ENCODE peak calls at places on chromosomes 13 and 19, in eight cellular contexts. C is posterior cingulate gyrus; R is SHP77 treated with DMSO at 0.1 percent for 48 hours; D is cerebellum; U is activated CD8-positive, alpha-beta T cell treated with anti-CD3 and anti-CD28 coated beads for 36 hours; I is mucosa of descending colon; Z is RPMI8226; H is NCI-H187. E is an unnamed sample.

GRCh38 chr13:97386832-97387486 is 47.0 kb upstream of the RAP2A start:
- DNase-seq in C (peak), R (no peak), D (no peak), U (peak), I (no peak), Z (no peak), H (no peak), E (no peak)

GRCh38 chr13:67048084-67048792 is 181.9 kb downstream of the PCDH9 start:
- DNase-seq in C (no peak), R (no peak), D (no peak), U (peak), I (no peak), Z (no peak), H (no peak), E (no peak)

GRCh38 chr13:27182844-27183497 is 11.4 kb upstream of the USP12 start:
- DNase-seq in C (no peak), R (no peak), D (no peak), U (no peak), I (no peak), Z (no peak), H (no peak), E (no peak)

GRCh38 chr19:4609878-4610511 is 29.3 kb upstream of the TNFAIP8L1 start:
- DNase-seq in C (no peak), R (no peak), D (no peak), U (no peak), I (no peak), Z (peak), H (no peak), E (no peak)

GRCh38 chr19:51712461-51713081 is 11.2 kb downstream of the HAS1 start:
- DNase-seq in C (no peak), R (peak), D (no peak), U (peak), I (no peak), Z (peak), H (no peak), E (no peak)

GRCh38 chr13:111429064-111429558 is 108.7 kb downstream of the TEX29 start:
- DNase-seq in C (peak), R (peak), D (peak), U (peak), I (no peak), Z (peak), H (no peak), E (peak)

GRCh38 chr19:19171821-19172532 is 1.9 kb upstream of the MEF2B start:
- DNase-seq in C (no peak), R (peak), D (no peak), U (no peak), I (no peak), Z (no peak), H (no peak), E (no peak)

GRCh38 chr19:56309511-56310185 is 5.0 kb downstream of the ZSCAN5A start:
- DNase-seq in C (no peak), R (peak), D (peak), U (peak), I (peak), Z (peak), H (no peak), E (no peak)

GRCh38 chr13:44396295-44396962 is 22.8 kb downstream of the SERP2 start:
- DNase-seq in C (no peak), R (no peak), D (no peak), U (no peak), I (no peak), Z (no peak), H (no peak), E (no peak)

GRCh38 chr19:920051-920857 is 3.1 kb downstream of the KISS1R start:
- DNase-seq in C (no peak), R (no peak), D (no peak), U (peak), I (peak), Z (peak), H (peak), E (no peak)

GRCh38 chr19:40006273-40006691 is 9.4 kb downstream of the ZNF546 start:
- DNase-seq in C (no peak), R (no peak), D (no peak), U (no peak), I (no peak), Z (no peak), H (no peak), E (no peak)

GRCh38 chr13:52651880-52652169 is 811 bp upstream of the SUGT1 start:
- DNase-seq in C (no peak), R (no peak), D (no peak), U (no peak), I (no peak), Z (no peak), H (no peak), E (no peak)

GRCh38 chr13:62473190-62473943 is 1057.7 kb upstream of the PCDH20 start:
- DNase-seq in C (no peak), R (no peak), D (no peak), U (no peak), I (no peak), Z (no peak), H (no peak), E (no peak)

GRCh38 chr13:96034662-96035061 is 18.5 kb downstream of the UGGT2 start:
- DNase-seq in C (no peak), R (no peak), D (peak), U (no peak), I (no peak), Z (no peak), H (no peak), E (no peak)

GRCh38 chr19:4077800-4078683 is 11.3 kb upstream of the ZBTB7A start:
- DNase-seq in C (no peak), R (no peak), D (no peak), U (peak), I (peak), Z (peak), H (no peak), E (no peak)

GRCh38 chr19:55673465-55673864 is 1.6 kb upstream of the EPN1 start:
- DNase-seq in C (no peak), R (no peak), D (no peak), U (no peak), I (no peak), Z (no peak), H (no peak), E (no peak)

GRCh38 chr19:33199441-33200265 is 5.5 kb downstream of the LRP3 start:
- DNase-seq in C (no peak), R (no peak), D (no peak), U (peak), I (no peak), Z (no peak), H (no peak), E (no peak)

GRCh38 chr13:94749162-94749561 is 36.8 kb upstream of the SOX21 start:
- DNase-seq in C (no peak), R (no peak), D (no peak), U (no peak), I (no peak), Z (no peak), H (no peak), E (no peak)

GRCh38 chr13:30750036-30750435 is 14.7 kb downstream of the ALOX5AP start:
- DNase-seq in C (no peak), R (no peak), D (no peak), U (no peak), I (no peak), Z (no peak), H (no peak), E (no peak)

GRCh38 chr13:33776510-33776909 is 41.4 kb upstream of the RFC3 start:
- DNase-seq in C (no peak), R (peak), D (no peak), U (no peak), I (no peak), Z (no peak), H (no peak), E (no peak)

GRCh38 chr13:33186851-33187250 is 98.7 kb downstream of the STARD13 start:
- DNase-seq in C (no peak), R (no peak), D (no peak), U (no peak), I (no peak), Z (no peak), H (no peak), E (peak)

GRCh38 chr19:7983995-7984837 is 21.2 kb downstream of the ELAVL1 start:
- DNase-seq in C (no peak), R (no peak), D (no peak), U (no peak), I (no peak), Z (no peak), H (no peak), E (no peak)

GRCh38 chr13:75481176-75482069 is 546 bp downstream of the TBC1D4 start:
- DNase-seq in C (peak), R (no peak), D (peak), U (peak), I (peak), Z (peak), H (peak), E (peak)

GRCh38 chr19:12065100-12065538 is 588 bp downstream of the ZNF844 start:
- DNase-seq in C (peak), R (no peak), D (peak), U (peak), I (no peak), Z (peak), H (no peak), E (peak)

GRCh38 chr19:43476606-43477005 is 11.2 kb upstream of the LYPD3 start:
- DNase-seq in C (no peak), R (no peak), D (no peak), U (no peak), I (no peak), Z (no peak), H (no peak), E (no peak)

GRCh38 chr19:1295169-1296012 is 9.7 kb downstream of the EFNA2 start:
- DNase-seq in C (no peak), R (no peak), D (no peak), U (peak), I (no peak), Z (no peak), H (no peak), E (no peak)

GRCh38 chr13:88068316-88068715 is 397.1 kb downstream of the SLITRK5 start:
- DNase-seq in C (no peak), R (no peak), D (no peak), U (no peak), I (no peak), Z (no peak), H (no peak), E (no peak)

GRCh38 chr19:45040059-45040767 is 1.4 kb downstream of the CLASRP start:
- DNase-seq in C (no peak), R (no peak), D (no peak), U (no peak), I (no peak), Z (no peak), H (no peak), E (no peak)

GRCh38 chr19:36418287-36419001 is at the start of gene ZFP82:
- DNase-seq in C (peak), R (no peak), D (peak), U (peak), I (peak), Z (peak), H (peak), E (peak)

GRCh38 chr13:99311137-99311536 is 3.9 kb upstream of the GPR183 start:
- DNase-seq in C (no peak), R (no peak), D (no peak), U (no peak), I (no peak), Z (no peak), H (no peak), E (no peak)

GRCh38 chr13:27423333-27423732 is 1.1 kb upstream of the GTF3A start:
- DNase-seq in C (no peak), R (no peak), D (no peak), U (no peak), I (no peak), Z (no peak), H (no peak), E (no peak)

GRCh38 chr19:17385878-17386611 is 8.0 kb downstream of the CCDC194 start:
- DNase-seq in C (peak), R (no peak), D (no peak), U (peak), I (peak), Z (peak), H (no peak), E (no peak)

GRCh38 chr19:36103842-36104552 is 6.9 kb upstream of the OVOL3 start:
- DNase-seq in C (no peak), R (no peak), D (no peak), U (no peak), I (no peak), Z (no peak), H (no peak), E (no peak)

GRCh38 chr19:45960595-45961235 is 12.9 kb downstream of the NOVA2 start:
- DNase-seq in C (no peak), R (no peak), D (no peak), U (no peak), I (no peak), Z (peak), H (no peak), E (no peak)

E was measured in putamen.